ENCODE peak calls at places on chromosomes 11 and 22, in six cellular contexts. T, F, Q, U, E and O are unnamed samples.

GRCh38 chr11:34154059-34154875 is 48.8 kb downstream of the NAT10 start:
- DNase-seq in T (no peak), F (peak), Q (no peak), U (no peak), E (no peak), O (no peak)

GRCh38 chr22:32646476-32646875 is 155.0 kb upstream of the TIMP3 start:
- DNase-seq in T (no peak), F (no peak), Q (no peak), U (no peak), E (no peak), O (no peak)

GRCh38 chr11:1076061-1076665 is 1.5 kb downstream of the MUC2 start:
- DNase-seq in T (no peak), F (no peak), Q (no peak), U (no peak), E (no peak), O (no peak)

GRCh38 chr11:106503901-106504300 is 426.4 kb downstream of the AASDHPPT start:
- DNase-seq in T (no peak), F (no peak), Q (peak), U (no peak), E (no peak), O (no peak)

GRCh38 chr11:46745328-46745727 is 26.3 kb downstream of the F2 start:
- DNase-seq in T (no peak), F (no peak), Q (no peak), U (no peak), E (no peak), O (no peak)

GRCh38 chr11:79243412-79244174 is 197.2 kb downstream of the TENM4 start:
- DNase-seq in T (no peak), F (no peak), Q (no peak), U (no peak), E (peak), O (no peak)

GRCh38 chr22:20503816-20504215 is 3.6 kb upstream of the MED15 start:
- DNase-seq in T (no peak), F (no peak), Q (no peak), U (no peak), E (no peak), O (no peak)

GRCh38 chr11:8829556-8829955 is 81.4 kb upstream of the AKIP1 start:
- DNase-seq in T (no peak), F (no peak), Q (no peak), U (no peak), E (no peak), O (no peak)

GRCh38 chr11:117923275-117923674 is 5.9 kb downstream of the TMPRSS13 start:
- DNase-seq in T (no peak), F (no peak), Q (no peak), U (no peak), E (no peak), O (no peak)

GRCh38 chr11:3022300-3022967 is 30.3 kb upstream of the NAP1L4 start:
- DNase-seq in T (no peak), F (no peak), Q (peak), U (no peak), E (peak), O (peak)

GRCh38 chr22:28951969-28952521 is 68.7 kb downstream of the ZNRF3 start:
- DNase-seq in T (no peak), F (no peak), Q (peak), U (no peak), E (peak), O (no peak)

GRCh38 chr11:105032495-105032894 is 2.4 kb downstream of the CASP1 start:
- DNase-seq in T (no peak), F (no peak), Q (no peak), U (no peak), E (no peak), O (no peak)

GRCh38 chr22:29883045-29883830 is at the start of gene MTMR3:
- DNase-seq in T (peak), F (peak), Q (peak), U (peak), E (peak), O (peak)

GRCh38 chr11:31974737-31975136 is 116.1 kb upstream of the RCN1 start:
- DNase-seq in T (peak), F (no peak), Q (peak), U (no peak), E (peak), O (peak)

GRCh38 chr22:32352681-32353080 is 5.0 kb upstream of the RFPL3 start:
- DNase-seq in T (no peak), F (no peak), Q (no peak), U (no peak), E (no peak), O (no peak)

GRCh38 chr22:45006101-45006872 is 3.5 kb downstream of the PHF21B start:
- DNase-seq in T (no peak), F (no peak), Q (no peak), U (no peak), E (no peak), O (no peak)

GRCh38 chr11:68051191-68052136 is 12.6 kb downstream of the TCIRG1 start:
- DNase-seq in T (no peak), F (no peak), Q (no peak), U (no peak), E (no peak), O (no peak)

GRCh38 chr11:130798801-130799200 is 117.5 kb downstream of the SNX19 start:
- DNase-seq in T (no peak), F (no peak), Q (no peak), U (no peak), E (peak), O (no peak)